ENCODE peak calls at places on chromosomes 2 and 18, in nine cellular contexts. D is right atrium auricular region, W is upper lobe of left lung, L is breast epithelium, Z is GM06990, E is psoas muscle, O is thyroid gland, M is HCT116, S is AG04449. R is an unnamed sample.

GRCh38 chr2:71927757-71928715 is 219.6 kb downstream of the CYP26B1 start:
- DNase-seq in Z (no peak), D (no peak), L (no peak), W (no peak), M (no peak), S (no peak), E (no peak), O (no peak), R (no peak)

GRCh38 chr2:16136461-16137035 is 196.2 kb downstream of the MYCN start:
- DNase-seq in W (no peak), O (no peak), E (no peak), M (no peak), D (no peak), S (no peak), L (no peak), Z (no peak), R (no peak)

GRCh38 chr2:43224131-43224570 is 2.3 kb downstream of the ZFP36L2 start:
- DNase-seq in S (no peak), D (no peak), W (no peak), M (no peak), Z (peak), O (peak), E (peak), L (peak), R (peak)

GRCh38 chr2:189580662-189581353 is at the start of gene SLC40A1:
- DNase-seq in L (peak), S (no peak), E (peak), W (peak), D (peak), O (peak), Z (peak), M (no peak), R (peak)

GRCh38 chr2:29010946-29011649 is 30.0 kb downstream of the TOGARAM2 start:
- DNase-seq in M (no peak), D (no peak), O (no peak), E (peak), S (no peak), L (no peak), W (no peak), Z (no peak), R (peak)

GRCh38 chr2:236928353-236929153 is 157.1 kb upstream of the COPS8 start:
- DNase-seq in O (no peak), M (no peak), D (peak), S (no peak), W (no peak), Z (no peak), L (no peak), E (no peak), R (peak)

GRCh38 chr2:231672617-231673347 is 35.5 kb upstream of the PTMA start:
- DNase-seq in W (peak), E (no peak), O (peak), Z (peak), D (no peak), M (peak), L (no peak), S (no peak), R (peak)

GRCh38 chr2:105969552-105969951 is 224.5 kb downstream of the UXS1 start:
- DNase-seq in Z (no peak), W (no peak), L (no peak), O (no peak), S (no peak), E (no peak), M (peak), D (no peak), R (peak)

GRCh38 chr2:175180701-175181103 is 808 bp downstream of the ATP5MC3 start:
- DNase-seq in M (no peak), Z (peak), W (no peak), D (no peak), O (peak), S (no peak), L (peak), E (peak), R (peak)

GRCh38 chr2:28779020-28779419 is 27.4 kb downstream of the PPP1CB start:
- DNase-seq in E (no peak), D (no peak), W (no peak), S (no peak), M (no peak), L (no peak), Z (no peak), O (no peak), R (no peak)

GRCh38 chr2:216116418-216116817 is 7.3 kb downstream of the XRCC5 start:
- DNase-seq in S (no peak), O (no peak), Z (no peak), E (no peak), L (no peak), M (no peak), W (no peak), D (no peak), R (no peak)

GRCh38 chr2:37020212-37020886 is 54.0 kb upstream of the STRN start:
- DNase-seq in O (peak), L (peak), D (peak), Z (no peak), W (no peak), S (peak), E (peak), M (no peak), R (peak)

DNA sequence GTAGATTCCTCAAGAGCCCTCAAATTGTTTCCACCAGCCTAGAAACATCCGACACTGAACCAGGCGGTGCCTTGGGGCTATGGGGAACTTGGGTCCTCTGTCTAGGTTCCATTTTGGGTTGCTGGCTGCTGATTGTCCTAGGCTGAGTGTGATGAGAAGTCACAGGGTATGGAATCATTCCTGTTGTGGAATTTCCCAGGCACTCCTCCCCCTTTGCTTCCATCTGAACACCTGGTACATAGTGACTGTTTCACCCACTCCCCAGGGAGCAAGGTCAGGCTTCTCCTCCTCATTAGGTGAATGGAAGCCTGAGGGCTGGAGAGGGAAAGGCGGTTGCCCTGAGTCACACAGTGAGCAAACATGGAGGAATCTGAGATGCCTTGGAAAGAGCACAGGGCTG is 4.5 kb downstream of the KIF3C start:
- DNase-seq in Z (no peak), M (no peak), O (no peak), E (no peak), D (no peak), W (no peak), L (no peak), S (no peak), R (peak)
- TF ChIP-seq CTCF in Z (no peak), M (no peak), O (no peak), E (no peak), D (no peak), W (no peak), L (no peak), S (no peak), R (no peak)

GRCh38 chr18:78766651-78767533 is 212.7 kb upstream of the SALL3 start:
- DNase-seq in O (no peak), L (peak), E (no peak), Z (no peak), W (no peak), D (peak), M (no peak), S (no peak), R (no peak)

GRCh38 chr18:78765142-78765541 is 214.5 kb upstream of the SALL3 start:
- DNase-seq in O (no peak), M (no peak), L (no peak), E (no peak), S (no peak), D (peak), W (no peak), Z (no peak), R (no peak)

GRCh38 chr18:78765637-78766281 is 213.9 kb upstream of the SALL3 start:
- DNase-seq in S (no peak), O (no peak), Z (no peak), E (no peak), W (no peak), L (peak), D (peak), M (no peak), R (no peak)

GRCh38 chr18:78764544-78764943 is 215.1 kb upstream of the SALL3 start:
- DNase-seq in M (no peak), L (peak), E (no peak), S (no peak), D (peak), O (no peak), Z (no peak), W (no peak), R (no peak)

GRCh38 chr18:78762753-78763152 is 216.9 kb upstream of the SALL3 start:
- DNase-seq in Z (no peak), W (no peak), S (no peak), M (no peak), O (no peak), E (no peak), L (peak), D (peak), R (no peak)
- H3K4me3 ChIP-seq in Z (no peak), W (no peak), S (no peak), M (no peak), O (no peak), E (no peak), L (no peak), D (no peak), R (no peak)

GRCh38 chr18:21389283-21389682 is 147.3 kb downstream of the GREB1L start:
- DNase-seq in W (no peak), E (no peak), S (no peak), Z (no peak), L (no peak), O (no peak), D (no peak), M (no peak), R (no peak)
- TF ChIP-seq CTCF in W (no peak), E (no peak), S (no peak), Z (peak), L (no peak), O (no peak), D (no peak), M (peak), R (no peak)

DNA sequence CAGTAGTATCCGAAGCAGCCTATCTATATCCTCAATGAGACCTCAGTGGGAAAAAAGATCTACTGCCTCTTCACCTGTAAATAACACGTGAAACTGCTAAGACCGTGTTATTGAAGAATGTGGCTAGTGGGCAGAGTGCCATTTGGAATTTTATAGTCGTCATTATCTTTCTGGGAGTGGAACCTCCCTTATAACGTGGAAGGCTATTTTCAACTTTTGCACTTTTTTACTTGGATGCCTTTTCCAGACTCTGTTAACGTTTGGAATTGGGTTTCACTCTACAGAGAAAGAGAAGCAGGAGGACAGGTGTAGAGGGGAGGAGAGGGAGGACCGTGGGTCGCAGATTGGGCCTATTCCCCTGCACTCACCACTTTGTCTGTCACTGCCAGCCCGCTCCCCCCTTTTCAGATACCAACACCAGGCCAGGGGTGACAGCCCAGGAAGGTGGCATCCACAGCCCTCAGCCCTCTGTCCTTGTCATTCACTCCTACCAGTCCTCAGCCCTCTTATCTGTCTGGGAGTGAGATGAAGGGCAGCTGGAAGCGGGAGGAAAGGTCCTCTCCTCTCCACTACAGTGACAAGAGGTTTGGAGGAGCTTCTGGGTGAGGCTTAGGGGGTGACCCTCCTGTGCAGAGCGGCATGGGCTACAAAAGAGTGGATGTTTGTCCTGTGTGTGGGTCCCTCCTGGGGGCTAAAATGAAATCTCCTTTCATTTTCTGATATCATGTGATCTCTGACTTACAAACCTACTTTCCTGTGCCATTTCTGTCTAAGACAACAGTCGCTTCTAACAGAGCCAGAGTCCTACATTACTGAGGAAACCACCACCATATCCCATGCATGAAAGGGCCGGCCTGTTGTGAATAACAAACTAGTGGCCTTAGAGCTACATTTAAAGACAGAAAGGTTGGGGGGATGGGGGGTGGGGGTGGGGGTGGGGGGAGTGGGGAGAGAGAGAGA is 23.9 kb upstream of the CEP68 start:
- DNase-seq in O (no peak), E (no peak), M (no peak), D (no peak), W (no peak), L (no peak), S (no peak), Z (no peak), R (no peak)
- H3K4me3 ChIP-seq in O (no peak), E (no peak), M (no peak), D (no peak), W (no peak), L (peak), S (no peak), Z (peak), R (no peak)

GRCh38 chr2:24881623-24882022 is 38.4 kb downstream of the ADCY3 start:
- DNase-seq in W (no peak), E (no peak), M (no peak), O (no peak), S (no peak), D (no peak), L (no peak), Z (no peak), R (no peak)
- TF ChIP-seq CTCF in W (no peak), E (no peak), M (peak), O (no peak), S (no peak), D (no peak), L (no peak), Z (peak), R (peak)

GRCh38 chr2:33469238-33469637 is 7.2 kb upstream of the RASGRP3 start:
- DNase-seq in E (no peak), O (no peak), M (no peak), L (no peak), S (no peak), W (no peak), D (no peak), Z (no peak), R (no peak)
- H3K4me3 ChIP-seq in E (no peak), O (no peak), M (no peak), L (no peak), S (no peak), W (no peak), D (no peak), Z (no peak), R (no peak)

R was measured in choroid plexus epithelial cell.